ENCODE peak calls at places on chromosome 18, in five cellular contexts. One of them, this sample, is unnamed.

GRCh38 chr18:31579375-31579774 is 12.3 kb upstream of the TTR start:
- DNase-seq in iPS-NIHi11: no peak
- DNase-seq in T-cell: no peak
- DNase-seq in NCI-H460: no peak
- DNase-seq in CD4-positive, alpha-beta memory T cell: no peak
- DNase-seq in this sample: no peak

GRCh38 chr18:59054892-59055291 is 84.8 kb upstream of the SEC11C start:
- DNase-seq in iPS-NIHi11: no peak
- DNase-seq in CD4-positive, alpha-beta memory T cell: no peak
- DNase-seq in NCI-H460: no peak
- DNase-seq in T-cell: no peak
- DNase-seq in this sample: no peak

GRCh38 chr18:61600422-61600821 is 267.2 kb downstream of the CDH20 start:
- DNase-seq in T-cell: no peak
- DNase-seq in CD4-positive, alpha-beta memory T cell: no peak
- DNase-seq in NCI-H460: no peak
- DNase-seq in iPS-NIHi11: no peak
- DNase-seq in this sample: no peak

GRCh38 chr18:9469700-9470099 is 5.6 kb upstream of the RALBP1 start:
- DNase-seq in CD4-positive, alpha-beta memory T cell: no peak
- DNase-seq in T-cell: no peak
- DNase-seq in NCI-H460: no peak
- DNase-seq in iPS-NIHi11: no peak
- DNase-seq in this sample: no peak

GRCh38 chr18:52312321-52312720 is 27.7 kb upstream of the DCC start:
- DNase-seq in CD4-positive, alpha-beta memory T cell: no peak
- DNase-seq in iPS-NIHi11: no peak
- DNase-seq in T-cell: no peak
- DNase-seq in NCI-H460: no peak
- DNase-seq in this sample: no peak

GRCh38 chr18:23331091-23331920 is 121.8 kb upstream of the RIOK3 start:
- DNase-seq in CD4-positive, alpha-beta memory T cell: no peak
- DNase-seq in iPS-NIHi11: peak; percentile 48
- DNase-seq in T-cell: no peak
- DNase-seq in NCI-H460: no peak
- DNase-seq in this sample: no peak

GRCh38 chr18:24835751-24836150 is 375.3 kb downstream of the HRH4 start:
- DNase-seq in NCI-H460: no peak
- DNase-seq in CD4-positive, alpha-beta memory T cell: no peak
- DNase-seq in T-cell: no peak
- DNase-seq in iPS-NIHi11: no peak
- DNase-seq in this sample: no peak

GRCh38 chr18:8504451-8504850 is 104.8 kb upstream of the RAB12 start:
- DNase-seq in CD4-positive, alpha-beta memory T cell: no peak
- DNase-seq in T-cell: no peak
- DNase-seq in iPS-NIHi11: no peak
- DNase-seq in NCI-H460: no peak
- DNase-seq in this sample: no peak

GRCh38 chr18:63882333-63883141 is 5.0 kb upstream of the SERPINB2 start:
- DNase-seq in T-cell: no peak
- DNase-seq in iPS-NIHi11: no peak
- DNase-seq in NCI-H460: peak; percentile 80
- DNase-seq in CD4-positive, alpha-beta memory T cell: no peak
- DNase-seq in this sample: no peak

GRCh38 chr18:12428923-12429322 is 21.2 kb downstream of the PRELID3A start:
- DNase-seq in NCI-H460: no peak
- DNase-seq in CD4-positive, alpha-beta memory T cell: no peak
- DNase-seq in iPS-NIHi11: no peak
- DNase-seq in T-cell: no peak
- DNase-seq in this sample: no peak

GRCh38 chr18:9153281-9153680 is 16.7 kb downstream of the ANKRD12 start:
- DNase-seq in T-cell: no peak
- DNase-seq in CD4-positive, alpha-beta memory T cell: no peak
- DNase-seq in iPS-NIHi11: no peak
- DNase-seq in NCI-H460: no peak
- DNase-seq in this sample: no peak

GRCh38 chr18:2901405-2901989 is 54.7 kb downstream of the EMILIN2 start:
- DNase-seq in CD4-positive, alpha-beta memory T cell: no peak
- DNase-seq in NCI-H460: no peak
- DNase-seq in iPS-NIHi11: no peak
- DNase-seq in T-cell: no peak
- DNase-seq in this sample: no peak

GRCh38 chr18:51278045-51278649 is 80.7 kb upstream of the MEX3C start:
- DNase-seq in iPS-NIHi11: peak; percentile 72
- DNase-seq in T-cell: no peak
- DNase-seq in CD4-positive, alpha-beta memory T cell: no peak
- DNase-seq in NCI-H460: peak; percentile 55
- DNase-seq in this sample: peak; percentile 60